ENCODE peak calls at places on chromosomes 6 and 20, in four cellular contexts. One of them, this sample, is unnamed. For H3K9me2, the result is how much of the 10 kb centered on the place peaks cover.

GRCh38 chr6:50591135-50591534 is 122.2 kb upstream of the TFAP2D start:
- DNase-seq in GM23248: no peak
- DNase-seq in MM.1S: no peak
- DNase-seq in HCT116: no peak
- DNase-seq in this sample: no peak

GRCh38 chr6:37759221-37760154 is 60.0 kb upstream of the ZFAND3 start:
- DNase-seq in HCT116: no peak
- DNase-seq in GM23248: peak
- DNase-seq in MM.1S: no peak
- DNase-seq in this sample: no peak

GRCh38 chr6:148972481-148972880 is 225.7 kb downstream of the UST start:
- DNase-seq in MM.1S: peak
- DNase-seq in HCT116: peak
- DNase-seq in GM23248: no peak
- DNase-seq in this sample: peak

GRCh38 chr6:52787917-52788316 is 15.7 kb downstream of the GSTA1 start:
- DNase-seq in MM.1S: no peak
- DNase-seq in GM23248: no peak
- DNase-seq in HCT116: no peak
- DNase-seq in this sample: no peak

GRCh38 chr6:169019727-169020491 is 233.7 kb downstream of the THBS2 start:
- DNase-seq in HCT116: no peak
- DNase-seq in MM.1S: no peak
- DNase-seq in GM23248: no peak
- DNase-seq in this sample: peak

GRCh38 chr20:2398453-2398852 is 17.8 kb downstream of the TGM6 start:
- DNase-seq in GM23248: no peak
- DNase-seq in HCT116: no peak
- DNase-seq in MM.1S: no peak
- DNase-seq in this sample: no peak

GRCh38 chr6:82906489-82906888 is 159.2 kb downstream of the UBE3D start:
- DNase-seq in GM23248: peak
- DNase-seq in HCT116: no peak
- DNase-seq in MM.1S: peak
- DNase-seq in this sample: peak

GRCh38 chr20:50980071-50980681 is 21.6 kb downstream of the MOCS3 start:
- DNase-seq in HCT116: no peak
- DNase-seq in GM23248: peak
- DNase-seq in MM.1S: no peak
- DNase-seq in this sample: peak

GRCh38 chr6:139490482-139490881 is 116.0 kb upstream of the CITED2 start:
- DNase-seq in MM.1S: peak
- DNase-seq in GM23248: no peak
- DNase-seq in HCT116: no peak
- DNase-seq in this sample: no peak

GRCh38 chr6:17584241-17584803 is 15.8 kb upstream of the FAM8A1 start:
- DNase-seq in MM.1S: peak
- DNase-seq in GM23248: peak
- DNase-seq in HCT116: peak
- DNase-seq in this sample: peak

GRCh38 chr6:90263653-90264052 is 33.0 kb downstream of the BACH2 start:
- DNase-seq in MM.1S: peak
- DNase-seq in GM23248: no peak
- DNase-seq in HCT116: no peak
- DNase-seq in this sample: peak

GRCh38 chr20:38973546-38974120 is 11.5 kb downstream of the DHX35 start:
- DNase-seq in MM.1S: no peak
- DNase-seq in HCT116: no peak
- DNase-seq in GM23248: peak
- DNase-seq in this sample: peak

GRCh38 chr20:59010995-59011873 is 4.2 kb upstream of the CTSZ start:
- DNase-seq in MM.1S: no peak
- DNase-seq in GM23248: peak
- DNase-seq in HCT116: no peak
- DNase-seq in this sample: peak

DNA sequence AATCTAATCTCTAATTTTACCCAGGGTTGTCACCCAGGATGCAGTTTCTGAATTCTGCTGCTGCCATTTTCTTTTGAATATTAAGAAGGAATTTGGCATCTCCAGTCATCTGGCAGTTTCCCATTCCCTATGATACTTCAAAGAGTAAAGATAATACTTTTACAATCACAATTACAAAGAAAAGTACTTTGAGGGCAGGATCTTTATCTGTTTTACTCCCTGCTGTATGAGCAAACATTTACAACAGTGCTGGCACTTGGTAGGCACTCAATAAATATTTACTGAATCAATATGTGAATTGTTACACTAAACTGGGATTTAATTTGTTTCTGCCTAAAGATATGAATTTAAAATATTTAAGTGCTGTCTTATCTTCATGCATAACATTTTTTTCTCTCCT is 224.9 kb downstream of the EPHA7 start:
- DNase-seq in MM.1S: no peak
- DNase-seq in GM23248: no peak
- DNase-seq in HCT116: no peak
- DNase-seq in this sample: no peak
- H3K9me2 ChIP-seq in MM.1S: under half
- H3K9me2 ChIP-seq in GM23248: under half
- H3K9me2 ChIP-seq in HCT116: under half
- H3K9me2 ChIP-seq in this sample: under half

GRCh38 chr20:37526839-37527637 is 638 bp downstream of the BLCAP start:
- DNase-seq in GM23248: peak
- DNase-seq in HCT116: no peak
- DNase-seq in MM.1S: no peak
- DNase-seq in this sample: peak

GRCh38 chr20:37524221-37524700 is 3.2 kb downstream of the NNAT start:
- DNase-seq in GM23248: no peak
- DNase-seq in MM.1S: no peak
- DNase-seq in HCT116: no peak
- DNase-seq in this sample: no peak

GRCh38 chr20:37526238-37526838 is 1.3 kb downstream of the BLCAP start:
- DNase-seq in MM.1S: no peak
- DNase-seq in HCT116: no peak
- DNase-seq in GM23248: peak
- DNase-seq in this sample: peak

GRCh38 chr20:37525810-37526209 is 1.9 kb downstream of the BLCAP start:
- DNase-seq in GM23248: peak
- DNase-seq in MM.1S: no peak
- DNase-seq in HCT116: no peak
- DNase-seq in this sample: no peak

GRCh38 chr20:37524859-37525708 is 2.6 kb downstream of the BLCAP start:
- DNase-seq in HCT116: no peak
- DNase-seq in MM.1S: peak
- DNase-seq in GM23248: peak
- DNase-seq in this sample: peak
- TF ChIP-seq EZH2phosphoT487 in HCT116: no peak
- TF ChIP-seq EZH2phosphoT487 in MM.1S: no peak
- TF ChIP-seq EZH2phosphoT487 in GM23248: no peak
- TF ChIP-seq EZH2phosphoT487 in this sample: no peak

DNA sequence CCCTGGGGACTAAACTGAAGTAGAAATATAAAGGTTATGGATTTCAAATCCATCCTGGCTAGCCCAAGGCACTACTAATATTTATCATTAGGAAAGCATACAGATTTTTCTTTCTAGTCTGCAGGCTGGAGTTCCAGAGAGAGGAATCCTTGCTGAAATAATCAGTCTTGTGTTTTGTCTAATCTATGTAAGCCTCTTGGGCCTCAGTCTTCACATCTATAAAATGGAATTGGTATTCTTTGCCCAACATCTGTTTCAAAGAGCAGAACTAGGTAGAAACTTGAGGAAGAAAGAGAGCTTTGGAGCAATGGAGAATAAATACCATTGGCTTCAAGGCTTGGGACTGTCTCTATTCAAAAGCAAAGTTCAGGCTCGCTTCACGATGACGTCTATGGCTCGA is 212.0 kb downstream of the ZMYND8 start:
- DNase-seq in GM23248: no peak
- DNase-seq in MM.1S: no peak
- DNase-seq in HCT116: no peak
- DNase-seq in this sample: no peak
- H3K9ac ChIP-seq in GM23248: no peak
- H3K9ac ChIP-seq in MM.1S: no peak
- H3K9ac ChIP-seq in HCT116: no peak
- H3K9ac ChIP-seq in this sample: no peak

DNA sequence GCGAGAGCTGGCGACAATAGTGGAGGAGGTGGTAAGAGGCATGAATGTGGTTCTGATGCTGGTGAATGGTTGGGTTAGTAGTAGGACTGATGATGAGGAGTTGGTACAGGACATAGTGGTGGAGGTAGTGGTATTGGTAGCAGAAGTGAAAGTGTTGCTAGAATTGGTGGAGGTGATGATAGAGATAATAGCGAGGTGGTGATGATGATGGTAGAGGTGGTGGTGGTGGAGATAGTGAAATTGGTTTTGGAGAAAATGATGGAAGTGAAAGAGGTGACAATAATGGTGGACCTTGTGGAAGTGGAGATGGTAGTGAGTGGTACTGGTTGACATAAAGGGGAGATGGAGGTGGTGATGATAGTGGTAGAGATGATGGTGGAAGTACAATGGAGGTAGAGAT is 360.2 kb upstream of the JAG1 start:
- DNase-seq in GM23248: no peak
- DNase-seq in MM.1S: no peak
- DNase-seq in HCT116: no peak
- DNase-seq in this sample: no peak
- H3K9me2 ChIP-seq in GM23248: under half
- H3K9me2 ChIP-seq in MM.1S: under half
- H3K9me2 ChIP-seq in HCT116: under half
- H3K9me2 ChIP-seq in this sample: under half

GRCh38 chr6:135062735-135063134 is 8.1 kb upstream of the HBS1L start:
- DNase-seq in MM.1S: peak
- DNase-seq in GM23248: no peak
- DNase-seq in HCT116: no peak
- DNase-seq in this sample: peak
- TF ChIP-seq EZH2phosphoT487 in MM.1S: no peak
- TF ChIP-seq EZH2phosphoT487 in GM23248: no peak
- TF ChIP-seq EZH2phosphoT487 in HCT116: no peak
- TF ChIP-seq EZH2phosphoT487 in this sample: no peak

GRCh38 chr20:4036351-4036750 is 21.0 kb upstream of the RNF24 start:
- DNase-seq in HCT116: no peak
- DNase-seq in GM23248: no peak
- DNase-seq in MM.1S: no peak
- DNase-seq in this sample: no peak

GRCh38 chr20:4038676-4039075 is 23.3 kb upstream of the RNF24 start:
- DNase-seq in MM.1S: no peak
- DNase-seq in GM23248: no peak
- DNase-seq in HCT116: no peak
- DNase-seq in this sample: no peak

GRCh38 chr20:4040283-4041179 is 25.2 kb upstream of the RNF24 start:
- DNase-seq in HCT116: no peak
- DNase-seq in MM.1S: no peak
- DNase-seq in GM23248: no peak
- DNase-seq in this sample: peak

GRCh38 chr20:4041748-4042411 is 26.5 kb upstream of the RNF24 start:
- DNase-seq in MM.1S: no peak
- DNase-seq in GM23248: peak
- DNase-seq in HCT116: peak
- DNase-seq in this sample: peak

DNA sequence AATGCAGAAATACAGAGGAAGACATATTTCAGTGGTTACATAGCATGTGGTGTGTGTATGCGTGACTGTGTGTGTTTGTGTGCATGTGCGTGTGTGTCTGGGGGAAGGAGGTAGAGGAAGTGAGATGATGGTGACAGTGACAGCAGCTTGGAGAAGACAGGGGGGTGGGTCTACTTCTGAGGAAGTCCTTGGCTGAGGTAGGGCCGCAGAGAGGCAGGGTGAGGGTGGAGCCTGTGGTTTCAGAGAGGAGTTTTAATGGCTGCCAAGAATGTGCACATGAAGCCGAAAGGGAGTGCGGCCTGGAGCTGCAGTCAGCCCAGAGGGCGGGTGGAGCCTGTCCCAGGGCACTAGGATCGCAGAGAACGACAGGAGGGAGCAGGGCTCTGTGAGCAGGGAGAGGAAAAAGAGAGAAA is 22.7 kb upstream of the RNF24 start:
- DNase-seq in HCT116: no peak
- DNase-seq in MM.1S: peak
- DNase-seq in GM23248: peak
- DNase-seq in this sample: peak
- H3K9ac ChIP-seq in HCT116: no peak
- H3K9ac ChIP-seq in MM.1S: peak
- H3K9ac ChIP-seq in GM23248: peak
- H3K9ac ChIP-seq in this sample: no peak

This sample was measured in PC-3.